ENCODE peak calls at places on chromosome 6, in six cellular contexts. One of them, this sample, is unnamed.
A peak's percentile ranks its signal among the peaks of the same experiment; 100 is the strongest.

GRCh38 chr6:51277471-51277870 is 458.8 kb downstream of the TFAP2B start:
- DNase-seq in SK-N-SH: no peak
- DNase-seq in HepG2: no peak
- DNase-seq in K562: no peak
- DNase-seq in H1: no peak
- DNase-seq in GM12878: no peak
- DNase-seq in this sample: no peak

GRCh38 chr6:25484900-25485299 is 167.1 kb upstream of the SCGN start:
- DNase-seq in SK-N-SH: no peak
- DNase-seq in HepG2: no peak
- DNase-seq in K562: no peak
- DNase-seq in H1: no peak
- DNase-seq in GM12878: no peak
- DNase-seq in this sample: no peak

GRCh38 chr6:128966934-128967333 is 84.0 kb downstream of the LAMA2 start:
- DNase-seq in SK-N-SH: no peak
- DNase-seq in HepG2: no peak
- DNase-seq in K562: no peak
- DNase-seq in H1: no peak
- DNase-seq in GM12878: no peak
- DNase-seq in this sample: no peak

GRCh38 chr6:70371454-70372105 is 41.7 kb upstream of the FAM135A start:
- DNase-seq in SK-N-SH: peak; percentile 31
- DNase-seq in HepG2: peak; percentile 70
- DNase-seq in K562: peak; percentile 59
- DNase-seq in H1: no peak
- DNase-seq in GM12878: no peak
- DNase-seq in this sample: peak; percentile 67

GRCh38 chr6:33840064-33840926 is 36.5 kb upstream of the MLN start:
- DNase-seq in SK-N-SH: no peak
- DNase-seq in HepG2: peak; percentile 96
- DNase-seq in K562: peak; percentile 93
- DNase-seq in H1: no peak
- DNase-seq in GM12878: peak; percentile 51
- DNase-seq in this sample: peak; percentile 79

GRCh38 chr6:5339757-5340156 is 78.4 kb downstream of the FARS2 start:
- DNase-seq in SK-N-SH: no peak
- DNase-seq in HepG2: no peak
- DNase-seq in K562: no peak
- DNase-seq in H1: no peak
- DNase-seq in GM12878: no peak
- DNase-seq in this sample: no peak

GRCh38 chr6:45651301-45651700 is 273.6 kb upstream of the SUPT3H start:
- DNase-seq in SK-N-SH: no peak
- DNase-seq in HepG2: no peak
- DNase-seq in K562: no peak
- DNase-seq in H1: no peak
- DNase-seq in GM12878: no peak
- DNase-seq in this sample: no peak

GRCh38 chr6:70310063-70310694 is 7.3 kb upstream of the COL9A1 start:
- DNase-seq in SK-N-SH: peak; percentile 8
- DNase-seq in HepG2: peak; percentile 33
- DNase-seq in K562: no peak
- DNase-seq in H1: no peak
- DNase-seq in GM12878: no peak
- DNase-seq in this sample: peak; percentile 40

GRCh38 chr6:391559-392440 is at the start of gene IRF4:
- DNase-seq in SK-N-SH: no peak
- DNase-seq in HepG2: no peak
- DNase-seq in K562: no peak
- DNase-seq in H1: no peak
- DNase-seq in GM12878: no peak
- DNase-seq in this sample: no peak

GRCh38 chr6:81895511-81896185 is 143.2 kb upstream of the TENT5A start:
- DNase-seq in SK-N-SH: no peak
- DNase-seq in HepG2: peak; percentile 6
- DNase-seq in K562: no peak
- DNase-seq in H1: no peak
- DNase-seq in GM12878: no peak
- DNase-seq in this sample: no peak

GRCh38 chr6:107561325-107561724 is 71.4 kb downstream of the SOBP start:
- DNase-seq in SK-N-SH: no peak
- DNase-seq in HepG2: no peak
- DNase-seq in K562: no peak
- DNase-seq in H1: no peak
- DNase-seq in GM12878: no peak
- DNase-seq in this sample: no peak

GRCh38 chr6:7819641-7820040 is 90.9 kb downstream of the TXNDC5 start:
- DNase-seq in SK-N-SH: no peak
- DNase-seq in HepG2: no peak
- DNase-seq in K562: no peak
- DNase-seq in H1: no peak
- DNase-seq in GM12878: no peak
- DNase-seq in this sample: no peak

GRCh38 chr6:166259296-166259977 is 48.8 kb downstream of the PRR18 start:
- DNase-seq in SK-N-SH: no peak
- DNase-seq in HepG2: no peak
- DNase-seq in K562: no peak
- DNase-seq in H1: no peak
- DNase-seq in GM12878: no peak
- DNase-seq in this sample: no peak

GRCh38 chr6:151963001-151963400 is 155.5 kb downstream of the ESR1 start:
- DNase-seq in SK-N-SH: no peak
- DNase-seq in HepG2: no peak
- DNase-seq in K562: no peak
- DNase-seq in H1: no peak
- DNase-seq in GM12878: no peak
- DNase-seq in this sample: no peak

GRCh38 chr6:151959086-151959485 is 151.6 kb downstream of the ESR1 start:
- DNase-seq in SK-N-SH: no peak
- DNase-seq in HepG2: no peak
- DNase-seq in K562: no peak
- DNase-seq in H1: no peak
- DNase-seq in GM12878: no peak
- DNase-seq in this sample: no peak

GRCh38 chr6:151958332-151958731 is 150.8 kb downstream of the ESR1 start:
- DNase-seq in SK-N-SH: no peak
- DNase-seq in HepG2: no peak
- DNase-seq in K562: no peak
- DNase-seq in H1: no peak
- DNase-seq in GM12878: no peak
- DNase-seq in this sample: no peak

GRCh38 chr6:151961809-151962208 is 154.3 kb downstream of the ESR1 start:
- DNase-seq in SK-N-SH: no peak
- DNase-seq in HepG2: no peak
- DNase-seq in K562: no peak
- DNase-seq in H1: no peak
- DNase-seq in GM12878: no peak
- DNase-seq in this sample: no peak

DNA sequence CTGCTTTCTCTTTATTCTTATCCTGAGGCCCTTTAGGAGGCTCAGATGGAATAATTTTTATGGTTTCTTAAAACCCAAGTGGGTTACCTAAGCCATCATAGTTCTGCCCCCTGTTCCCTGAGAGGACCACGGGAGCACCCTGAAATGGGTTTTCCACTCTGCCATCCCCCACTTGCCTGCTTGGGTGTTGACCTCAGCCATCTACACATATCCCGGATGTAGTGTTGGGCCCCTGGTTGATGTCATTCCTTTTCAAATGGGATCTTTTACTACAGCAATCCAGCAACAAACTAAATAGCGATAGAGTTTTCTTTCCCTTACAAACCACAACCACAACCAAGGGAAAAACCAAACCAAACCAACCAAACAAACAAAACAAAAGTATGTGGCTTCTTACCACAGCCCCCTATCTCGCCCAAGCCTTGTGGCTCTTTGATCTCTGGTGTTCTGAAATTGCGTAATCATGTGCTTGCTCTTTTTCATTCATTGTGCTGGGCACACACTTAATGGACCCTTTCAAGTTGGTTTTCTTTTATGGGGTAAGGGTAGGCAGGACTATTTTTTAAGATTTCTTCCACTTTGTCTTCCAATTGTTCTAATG is 154.9 kb downstream of the ESR1 start:
- DNase-seq in SK-N-SH: no peak
- DNase-seq in HepG2: peak; percentile 84
- DNase-seq in K562: no peak
- DNase-seq in H1: no peak
- DNase-seq in GM12878: no peak
- DNase-seq in this sample: no peak
- TF ChIP-seq YY1 in SK-N-SH: no peak
- TF ChIP-seq YY1 in HepG2: no peak
- TF ChIP-seq YY1 in K562: no peak
- TF ChIP-seq YY1 in H1: no peak
- TF ChIP-seq YY1 in GM12878: no peak
- TF ChIP-seq YY1 in this sample: no peak

GRCh38 chr6:76852776-76853175 is 610.5 kb downstream of the HTR1B start:
- DNase-seq in SK-N-SH: no peak
- DNase-seq in HepG2: no peak
- DNase-seq in K562: no peak
- DNase-seq in H1: no peak
- DNase-seq in GM12878: no peak
- DNase-seq in this sample: no peak
- TF ChIP-seq MAX in SK-N-SH: no peak
- TF ChIP-seq MAX in HepG2: no peak
- TF ChIP-seq MAX in K562: no peak
- TF ChIP-seq MAX in H1: no peak
- TF ChIP-seq MAX in GM12878: no peak
- TF ChIP-seq MAX in this sample: no peak

GRCh38 chr6:48183174-48183573 is 72.2 kb upstream of the PTCHD4 start:
- DNase-seq in SK-N-SH: no peak
- DNase-seq in HepG2: peak; percentile 20
- DNase-seq in K562: no peak
- DNase-seq in H1: no peak
- DNase-seq in GM12878: no peak
- DNase-seq in this sample: no peak
- TF ChIP-seq YY1 in SK-N-SH: no peak
- TF ChIP-seq YY1 in HepG2: no peak
- TF ChIP-seq YY1 in K562: no peak
- TF ChIP-seq YY1 in H1: no peak
- TF ChIP-seq YY1 in GM12878: no peak
- TF ChIP-seq YY1 in this sample: no peak

DNA sequence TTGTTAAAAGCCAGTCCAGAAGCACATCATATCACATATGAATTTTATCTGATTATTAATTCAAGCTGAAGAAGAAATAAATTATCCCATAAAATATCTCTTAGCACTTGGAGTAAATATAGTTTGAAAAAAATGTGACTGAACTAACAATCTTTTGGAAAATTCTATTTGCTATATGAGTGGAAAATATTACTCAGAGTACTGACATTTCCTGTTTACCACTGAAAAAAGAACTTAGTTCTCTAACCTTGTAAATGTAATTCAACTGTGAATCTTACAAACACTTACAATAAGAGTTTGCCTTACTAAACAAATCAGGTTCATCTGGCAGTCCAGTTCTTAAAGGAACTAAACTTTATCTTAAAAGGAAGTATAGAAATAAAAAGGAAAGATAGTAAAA is 44.2 kb downstream of the MOXD1 start:
- DNase-seq in SK-N-SH: no peak
- DNase-seq in HepG2: no peak
- DNase-seq in K562: no peak
- DNase-seq in H1: no peak
- DNase-seq in GM12878: no peak
- DNase-seq in this sample: no peak
- TF ChIP-seq MAX in SK-N-SH: no peak
- TF ChIP-seq MAX in HepG2: no peak
- TF ChIP-seq MAX in K562: no peak
- TF ChIP-seq MAX in H1: no peak
- TF ChIP-seq MAX in GM12878: no peak
- TF ChIP-seq MAX in this sample: no peak

DNA sequence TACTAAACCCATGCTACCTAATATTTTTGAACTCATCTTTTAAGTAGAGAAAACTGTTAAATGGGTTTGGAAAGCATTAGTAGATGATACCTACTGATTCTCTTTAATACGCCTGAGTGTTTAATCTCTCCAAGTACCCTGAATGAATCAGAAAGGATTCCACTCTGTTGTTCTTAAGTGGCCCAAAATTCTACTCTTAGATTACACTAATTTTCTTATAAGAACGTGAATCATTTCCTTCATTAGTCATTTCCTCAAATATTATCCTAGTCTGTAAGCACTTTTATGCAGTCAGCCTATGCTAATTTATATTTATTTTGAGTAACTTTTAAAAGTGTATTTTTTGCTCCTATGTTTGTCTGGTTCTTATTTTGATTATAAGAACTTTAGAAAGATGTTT is 380.0 kb downstream of the BTBD9 start:
- DNase-seq in SK-N-SH: no peak
- DNase-seq in HepG2: no peak
- DNase-seq in K562: no peak
- DNase-seq in H1: no peak
- DNase-seq in GM12878: no peak
- DNase-seq in this sample: no peak
- TF ChIP-seq YY1 in SK-N-SH: no peak
- TF ChIP-seq YY1 in HepG2: no peak
- TF ChIP-seq YY1 in K562: no peak
- TF ChIP-seq YY1 in H1: no peak
- TF ChIP-seq YY1 in GM12878: no peak
- TF ChIP-seq YY1 in this sample: no peak

GRCh38 chr6:162976141-162976540 is 248.4 kb downstream of the PACRG start:
- DNase-seq in SK-N-SH: no peak
- DNase-seq in HepG2: no peak
- DNase-seq in K562: no peak
- DNase-seq in H1: no peak
- DNase-seq in GM12878: no peak
- DNase-seq in this sample: no peak

GRCh38 chr6:162973975-162974374 is 246.2 kb downstream of the PACRG start:
- DNase-seq in SK-N-SH: no peak
- DNase-seq in HepG2: no peak
- DNase-seq in K562: no peak
- DNase-seq in H1: no peak
- DNase-seq in GM12878: no peak
- DNase-seq in this sample: no peak

GRCh38 chr6:162971346-162971745 is 243.6 kb downstream of the PACRG start:
- DNase-seq in SK-N-SH: no peak
- DNase-seq in HepG2: no peak
- DNase-seq in K562: no peak
- DNase-seq in H1: no peak
- DNase-seq in GM12878: no peak
- DNase-seq in this sample: no peak

GRCh38 chr6:162973141-162973872 is 245.5 kb downstream of the PACRG start:
- DNase-seq in SK-N-SH: no peak
- DNase-seq in HepG2: no peak
- DNase-seq in K562: no peak
- DNase-seq in H1: no peak
- DNase-seq in GM12878: no peak
- DNase-seq in this sample: no peak

DNA sequence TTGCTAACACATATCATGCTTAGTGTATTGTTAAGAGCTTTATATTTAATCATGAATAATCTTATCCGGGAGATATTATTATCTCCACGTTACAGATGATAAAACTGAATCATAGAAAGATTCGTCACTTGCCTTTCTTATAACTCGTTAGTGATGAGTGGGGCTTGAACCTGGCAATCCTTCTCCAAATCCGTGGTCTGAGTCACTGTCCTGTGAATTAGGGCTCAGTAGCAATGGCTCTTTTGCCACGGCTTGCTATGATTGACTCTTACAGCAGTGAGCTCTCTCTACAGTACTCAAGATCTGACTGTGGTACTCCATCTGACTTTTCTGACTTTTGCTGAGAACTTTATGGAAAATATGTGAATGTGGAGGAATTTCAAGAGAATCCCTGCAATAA is 246.9 kb downstream of the PACRG start:
- DNase-seq in SK-N-SH: no peak
- DNase-seq in HepG2: no peak
- DNase-seq in K562: no peak
- DNase-seq in H1: no peak
- DNase-seq in GM12878: no peak
- DNase-seq in this sample: no peak
- TF ChIP-seq MAX in SK-N-SH: no peak
- TF ChIP-seq MAX in HepG2: no peak
- TF ChIP-seq MAX in K562: no peak
- TF ChIP-seq MAX in H1: no peak
- TF ChIP-seq MAX in GM12878: no peak
- TF ChIP-seq MAX in this sample: no peak